ENCODE peak calls at places on chromosomes 16 and 17, in eight cellular contexts. P is GM20000, O is endothelial cell, K is tibial artery, W is pancreas, C is fibroblast of lung, Y is fibroblast of mammary gland, Q is stomach. T is an unnamed sample.

GRCh38 chr17:45265823-45266222 is 3.9 kb upstream of the SPATA32 start:
- DNase-seq in P (no peak), O (no peak), K (no peak), W (no peak), C (peak), Y (peak), Q (no peak), T (no peak)

GRCh38 chr16:22814330-22815105 is 556 bp downstream of the HS3ST2 start:
- DNase-seq in P (no peak), O (peak), K (peak), W (no peak), C (no peak), Y (no peak), Q (no peak), T (no peak)

GRCh38 chr16:25092489-25092888 is 19.1 kb upstream of the LCMT1 start:
- DNase-seq in P (no peak), O (no peak), K (no peak), W (no peak), C (no peak), Y (no peak), Q (no peak), T (no peak)

GRCh38 chr17:34306466-34306865 is 12.8 kb upstream of the CCL8 start:
- DNase-seq in P (no peak), O (peak), K (no peak), W (peak), C (peak), Y (peak), Q (no peak), T (peak)

GRCh38 chr17:41547921-41548843 is 20.1 kb upstream of the KRT19 start:
- DNase-seq in P (no peak), O (no peak), K (peak), W (peak), C (peak), Y (peak), Q (peak), T (peak)

GRCh38 chr16:59046335-59046734 is 312.2 kb upstream of the GOT2 start:
- DNase-seq in P (no peak), O (no peak), K (no peak), W (no peak), C (peak), Y (no peak), Q (no peak), T (no peak)

GRCh38 chr17:46977348-46977747 is 1.7 kb downstream of the RPRML start:
- DNase-seq in P (no peak), O (peak), K (no peak), W (peak), C (peak), Y (peak), Q (peak), T (peak)

GRCh38 chr16:59635674-59636073 is 901.6 kb upstream of the GOT2 start:
- DNase-seq in P (no peak), O (no peak), K (no peak), W (no peak), C (no peak), Y (peak), Q (no peak), T (no peak)

GRCh38 chr16:70348991-70349390 is 2.3 kb downstream of the DDX19A start:
- DNase-seq in P (no peak), O (no peak), K (no peak), W (no peak), C (no peak), Y (peak), Q (no peak), T (no peak)

GRCh38 chr17:54992797-54993639 is 24.5 kb downstream of the STXBP4 start:
- DNase-seq in P (peak), O (no peak), K (no peak), W (no peak), C (peak), Y (peak), Q (no peak), T (peak)

GRCh38 chr17:36506249-36506826 is 19.9 kb downstream of the ZNHIT3 start:
- DNase-seq in P (no peak), O (no peak), K (no peak), W (no peak), C (no peak), Y (no peak), Q (no peak), T (no peak)

GRCh38 chr16:53816211-53816610 is 112.3 kb downstream of the FTO start:
- DNase-seq in P (no peak), O (no peak), K (no peak), W (no peak), C (peak), Y (peak), Q (no peak), T (no peak)

GRCh38 chr16:54067317-54068065 is 219.1 kb downstream of the IRX3 start:
- DNase-seq in P (no peak), O (no peak), K (no peak), W (no peak), C (peak), Y (no peak), Q (no peak), T (no peak)

GRCh38 chr16:79437764-79438728 is 162.5 kb downstream of the MAF start:
- DNase-seq in P (no peak), O (no peak), K (no peak), W (no peak), C (no peak), Y (no peak), Q (no peak), T (peak)

GRCh38 chr17:61452301-61453290 is at the start of gene TBX4:
- DNase-seq in P (no peak), O (no peak), K (no peak), W (no peak), C (peak), Y (no peak), Q (no peak), T (no peak)

GRCh38 chr16:81094771-81095251 is 1.4 kb downstream of the GCSH start:
- DNase-seq in P (no peak), O (no peak), K (no peak), W (no peak), C (peak), Y (peak), Q (no peak), T (no peak)

GRCh38 chr16:66382171-66382965 is 15.9 kb downstream of the CDH5 start:
- DNase-seq in P (no peak), O (peak), K (peak), W (no peak), C (peak), Y (peak), Q (no peak), T (no peak)

GRCh38 chr17:29243792-29244191 is 2.9 kb upstream of the CRYBA1 start:
- DNase-seq in P (peak), O (no peak), K (no peak), W (no peak), C (peak), Y (peak), Q (no peak), T (peak)
- TF ChIP-seq CTCF in P (no peak), O (peak), K (no peak), W (no peak), C (peak), Y (peak), Q (no peak), T (no peak)

GRCh38 chr17:10697092-10698081 is at the start of the genes ADPRM and SCO1:
- DNase-seq in P (peak), O (peak), K (peak), W (peak), C (peak), Y (peak), Q (peak), T (peak)
- TF ChIP-seq CTCF in P (peak), O (no peak), K (no peak), W (peak), C (peak), Y (peak), Q (no peak), T (no peak)

GRCh38 chr17:79484600-79485398 is 126.1 kb downstream of the RBFOX3 start:
- DNase-seq in P (no peak), O (no peak), K (no peak), W (no peak), C (no peak), Y (no peak), Q (no peak), T (no peak)
- TF ChIP-seq CTCF in P (no peak), O (no peak), K (no peak), W (no peak), C (no peak), Y (no peak), Q (no peak), T (no peak)

GRCh38 chr16:57576429-57576870 is 34.0 kb downstream of the ADGRG5 start:
- DNase-seq in P (peak), O (peak), K (peak), W (peak), C (peak), Y (peak), Q (peak), T (peak)
- TF ChIP-seq CTCF in P (peak), O (peak), K (peak), W (peak), C (peak), Y (peak), Q (no peak), T (peak)

GRCh38 chr17:82751571-82752370 is at the start of gene TBCD:
- DNase-seq in P (peak), O (peak), K (peak), W (peak), C (peak), Y (peak), Q (peak), T (peak)

GRCh38 chr17:82752371-82753200 is 721 bp downstream of the TBCD start:
- DNase-seq in P (peak), O (peak), K (no peak), W (no peak), C (no peak), Y (peak), Q (no peak), T (peak)

GRCh38 chr17:82753201-82753464 is 1.3 kb downstream of the TBCD start:
- DNase-seq in P (no peak), O (no peak), K (no peak), W (no peak), C (no peak), Y (no peak), Q (no peak), T (no peak)

GRCh38 chr17:82750241-82750905 is 1.5 kb upstream of the TBCD start:
- DNase-seq in P (no peak), O (no peak), K (no peak), W (peak), C (no peak), Y (no peak), Q (no peak), T (no peak)

GRCh38 chr17:82751171-82751570 is 694 bp upstream of the TBCD start:
- DNase-seq in P (no peak), O (no peak), K (no peak), W (peak), C (no peak), Y (no peak), Q (no peak), T (no peak)
- TF ChIP-seq CTCF in P (no peak), O (no peak), K (no peak), W (no peak), C (no peak), Y (no peak), Q (no peak), T (no peak)

GRCh38 chr16:87931504-87931903 is 4.8 kb downstream of the CA5A start:
- DNase-seq in P (no peak), O (no peak), K (no peak), W (no peak), C (no peak), Y (no peak), Q (no peak), T (no peak)

GRCh38 chr16:87927195-87927562 is 9.2 kb downstream of the CA5A start:
- DNase-seq in P (no peak), O (no peak), K (no peak), W (no peak), C (no peak), Y (no peak), Q (no peak), T (no peak)

GRCh38 chr16:87929986-87930385 is 6.3 kb downstream of the CA5A start:
- DNase-seq in P (no peak), O (no peak), K (no peak), W (no peak), C (no peak), Y (no peak), Q (no peak), T (no peak)

GRCh38 chr16:87933140-87933495 is 3.2 kb downstream of the CA5A start:
- DNase-seq in P (no peak), O (no peak), K (no peak), W (no peak), C (no peak), Y (no peak), Q (no peak), T (no peak)

GRCh38 chr16:87930456-87930855 is 5.9 kb downstream of the CA5A start:
- DNase-seq in P (no peak), O (no peak), K (no peak), W (no peak), C (no peak), Y (no peak), Q (no peak), T (peak)
- TF ChIP-seq CTCF in P (peak), O (no peak), K (no peak), W (no peak), C (peak), Y (peak), Q (no peak), T (peak)

GRCh38 chr17:42553866-42554249 is 1.1 kb downstream of the HSD17B1 start:
- DNase-seq in P (no peak), O (no peak), K (no peak), W (no peak), C (no peak), Y (no peak), Q (peak), T (no peak)
- TF ChIP-seq CTCF in P (no peak), O (no peak), K (no peak), W (no peak), C (no peak), Y (no peak), Q (no peak), T (no peak)

DNA sequence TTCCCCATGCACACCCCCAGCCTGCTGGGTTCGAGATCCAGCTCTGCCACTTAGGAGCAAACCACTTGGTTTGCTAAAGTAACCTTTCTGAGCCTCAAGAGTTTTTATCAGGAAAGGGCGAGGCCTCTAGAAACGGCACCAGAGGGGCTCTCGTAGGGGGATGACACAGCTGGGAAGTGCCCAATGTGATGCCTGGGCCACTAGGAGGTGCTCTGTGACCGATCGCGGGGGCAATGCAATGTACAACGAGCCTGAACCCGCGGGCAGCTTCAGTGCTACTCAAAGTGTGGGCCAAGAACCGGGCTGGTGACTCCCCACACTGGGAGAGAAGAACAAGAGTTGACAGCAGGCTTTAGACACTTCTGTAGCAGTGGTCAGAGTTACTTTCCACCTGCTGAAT is 9.4 kb downstream of the C16orf89 start:
- DNase-seq in P (peak), O (peak), K (no peak), W (no peak), C (no peak), Y (peak), Q (peak), T (peak)
- TF ChIP-seq CTCF in P (peak), O (peak), K (no peak), W (no peak), C (peak), Y (peak), Q (no peak), T (peak)